ENCODE peak calls at places on chromosomes 11 and 22, in seven cellular contexts. D is psoas muscle, I is DND-41, U is suprapubic skin, R is spleen, V is prostate gland, B is kidney epithelial cell. N is an unnamed sample.

GRCh38 chr11:67355023-67355793 is 1.9 kb upstream of the POLD4 start:
- DNase-seq in V (no peak), B (no peak), D (no peak), R (peak; percentile 78), I (no peak), U (no peak), N (no peak)

GRCh38 chr11:118223992-118224391 is 819 bp downstream of the JAML start:
- DNase-seq in D (no peak), B (no peak), U (no peak), R (no peak), V (no peak), I (no peak), N (no peak)

GRCh38 chr11:102495161-102496042 is 35.1 kb downstream of the MMP7 start:
- DNase-seq in V (peak; percentile 74), I (peak; percentile 36), B (peak; percentile 32), R (no peak), D (no peak), U (no peak), N (peak; percentile 86)

GRCh38 chr22:50697667-50698506 is 25.3 kb downstream of the SHANK3 start:
- DNase-seq in U (peak; percentile 77), R (peak; percentile 61), V (no peak), I (no peak), D (peak; percentile 19), B (no peak), N (no peak)

GRCh38 chr11:77126156-77126775 is 1.8 kb upstream of the MYO7A start:
- DNase-seq in B (no peak), D (no peak), V (no peak), R (no peak), U (no peak), I (no peak), N (no peak)

GRCh38 chr11:111206472-111206871 is 39.1 kb upstream of the POU2AF2 start:
- DNase-seq in B (no peak), I (no peak), R (no peak), V (no peak), U (no peak), D (no peak), N (no peak)

GRCh38 chr22:25876871-25877270 is 134.9 kb downstream of the MYO18B start:
- DNase-seq in D (no peak), I (no peak), U (no peak), R (no peak), B (no peak), V (no peak), N (no peak)

GRCh38 chr22:21975273-21975672 is 7.3 kb downstream of the TOP3B start:
- DNase-seq in B (no peak), R (no peak), V (no peak), I (no peak), D (no peak), U (no peak), N (no peak)

GRCh38 chr11:78802058-78802633 is 227.5 kb upstream of the NARS2 start:
- DNase-seq in I (no peak), R (no peak), V (peak; percentile 27), B (no peak), U (no peak), D (no peak), N (no peak)

GRCh38 chr22:31812977-31813605 is 59.3 kb downstream of the DEPDC5 start:
- DNase-seq in V (no peak), B (no peak), D (no peak), R (no peak), I (no peak), U (no peak), N (no peak)

GRCh38 chr11:76797341-76798201 is 14.4 kb downstream of the TSKU start:
- DNase-seq in D (no peak), R (peak; percentile 62), V (no peak), U (peak; percentile 77), B (no peak), I (no peak), N (no peak)

GRCh38 chr11:95512682-95513081 is 276.9 kb downstream of the FAM76B start:
- DNase-seq in U (no peak), R (no peak), B (no peak), D (peak; percentile 29), I (no peak), V (peak; percentile 77), N (no peak)

GRCh38 chr11:17405232-17406005 is 17.0 kb upstream of the KCNJ11 start:
- DNase-seq in V (peak; percentile 81), I (no peak), R (peak; percentile 84), B (no peak), U (no peak), D (peak; percentile 85), N (no peak)

GRCh38 chr22:30940655-30941362 is 27.8 kb downstream of the MORC2 start:
- DNase-seq in I (no peak), R (no peak), B (no peak), V (no peak), U (no peak), D (no peak), N (no peak)

GRCh38 chr22:47089796-47090460 is 327.5 kb downstream of the TBC1D22A start:
- DNase-seq in B (no peak), V (no peak), D (no peak), R (no peak), U (peak; percentile 65), I (no peak), N (no peak)

GRCh38 chr11:131584694-131585592 is 214.5 kb downstream of the NTM start:
- DNase-seq in D (no peak), V (no peak), B (no peak), U (no peak), I (peak; percentile 42), R (no peak), N (peak; percentile 15)

GRCh38 chr11:73404506-73405145 is 28.4 kb downstream of the RELT start:
- DNase-seq in V (no peak), D (no peak), I (no peak), U (no peak), B (no peak), R (no peak), N (no peak)

GRCh38 chr11:75524576-75525432 is 937 bp downstream of the GDPD5 start:
- DNase-seq in R (peak; percentile 86), D (no peak), V (no peak), U (no peak), B (no peak), I (peak; percentile 36), N (no peak)

GRCh38 chr22:37661160-37661924 is 2.8 kb downstream of the PDXP start:
- DNase-seq in R (no peak), D (no peak), V (no peak), U (no peak), B (no peak), I (peak; percentile 35), N (no peak)
- H3K4me3 ChIP-seq in R (peak overlapping the region; percentile 83), D (peak overlapping the region; percentile 28), V (no peak overlapping the region), U (no peak overlapping the region), B (no peak overlapping the region), I (peak overlapping the region; percentile 99), N (no peak overlapping the region)

GRCh38 chr11:36041988-36042606 is 98.2 kb downstream of the LDLRAD3 start:
- DNase-seq in D (no peak), I (no peak), U (no peak), V (no peak), B (no peak), R (no peak), N (peak; percentile 3)

GRCh38 chr11:36048496-36049247 is 104.8 kb downstream of the LDLRAD3 start:
- DNase-seq in B (no peak), R (no peak), V (no peak), D (no peak), I (no peak), U (no peak), N (no peak)

DNA sequence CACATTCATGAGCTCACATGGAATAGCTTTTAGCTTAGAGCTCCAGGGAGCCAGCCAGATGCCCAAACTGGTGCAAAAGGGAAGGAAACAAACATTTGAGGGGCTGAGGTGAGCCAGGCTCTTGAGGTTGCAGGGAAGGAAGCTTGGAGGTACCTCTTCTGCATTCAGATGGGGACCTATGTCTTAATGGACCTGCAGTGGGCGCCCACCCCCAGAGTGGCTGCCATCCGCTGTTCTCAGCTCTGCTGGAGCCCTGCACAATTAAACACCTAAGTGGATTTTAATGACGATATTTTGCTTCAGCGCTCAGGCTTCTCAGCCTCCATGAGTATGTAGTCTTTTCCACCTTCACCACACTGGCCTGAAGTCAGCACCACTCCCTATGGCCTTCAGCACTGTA is 100.8 kb downstream of the LDLRAD3 start:
- DNase-seq in R (no peak), I (no peak), D (no peak), B (no peak), U (no peak), V (no peak), N (no peak)
- H3K4me3 ChIP-seq in R (no peak overlapping the region), I (no peak overlapping the region), D (no peak overlapping the region), B (no peak overlapping the region), U (no peak overlapping the region), V (no peak overlapping the region), N (no peak overlapping the region)

GRCh38 chr11:119380816-119381185 is 689 bp downstream of the USP2 start:
- DNase-seq in V (no peak), B (no peak), U (no peak), I (no peak), R (no peak), D (peak; percentile 12), N (peak; percentile 37)

GRCh38 chr11:119377961-119378667 is 3.4 kb downstream of the USP2 start:
- DNase-seq in D (no peak), I (no peak), R (no peak), U (peak; percentile 71), B (no peak), V (no peak), N (no peak)

GRCh38 chr11:119377112-119377901 is 4.2 kb downstream of the USP2 start:
- DNase-seq in B (no peak), D (no peak), I (no peak), V (no peak), R (no peak), U (peak; percentile 67), N (no peak)

GRCh38 chr11:119380160-119380815 is 1.2 kb downstream of the USP2 start:
- DNase-seq in V (no peak), I (no peak), U (no peak), R (no peak), B (no peak), D (peak; percentile 35), N (no peak)

DNA sequence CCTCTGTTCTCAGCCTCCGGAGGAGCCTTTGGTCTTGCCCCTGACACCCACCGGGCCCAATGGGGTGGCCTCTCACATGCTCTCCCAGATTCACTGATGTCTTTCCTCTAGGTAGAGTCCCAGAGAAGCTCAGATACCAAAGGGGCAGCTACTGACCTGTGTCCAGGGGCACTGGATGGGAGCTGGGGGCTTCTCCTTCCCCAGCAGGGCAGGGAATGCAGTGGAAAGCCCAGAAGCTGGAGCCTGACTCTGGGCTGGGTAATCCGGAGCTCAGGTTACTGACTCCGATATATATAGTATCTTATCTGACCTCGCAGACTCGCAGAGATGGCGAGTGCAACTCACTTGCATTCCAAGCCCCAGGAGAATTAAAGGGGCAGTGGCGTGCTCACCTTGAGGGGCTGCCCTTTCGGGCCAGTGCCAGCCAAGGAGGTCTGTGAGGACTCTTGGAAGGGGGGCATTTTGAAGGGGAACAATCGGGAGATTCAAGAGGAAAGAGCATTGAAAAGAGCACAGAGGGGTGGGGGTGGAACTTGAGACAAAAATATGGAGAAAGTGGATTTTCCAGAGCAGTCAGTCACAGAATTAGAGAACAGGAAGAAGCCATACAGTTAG is 2.5 kb downstream of the USP2 start:
- DNase-seq in I (no peak), U (no peak), R (no peak), D (peak; percentile 21), B (no peak), V (no peak), N (no peak)
- H3K4me3 ChIP-seq in I (no peak overlapping the region), U (no peak overlapping the region), R (no peak overlapping the region), D (peak overlapping the region; percentile 84), B (no peak overlapping the region), V (no peak overlapping the region), N (no peak overlapping the region)

DNA sequence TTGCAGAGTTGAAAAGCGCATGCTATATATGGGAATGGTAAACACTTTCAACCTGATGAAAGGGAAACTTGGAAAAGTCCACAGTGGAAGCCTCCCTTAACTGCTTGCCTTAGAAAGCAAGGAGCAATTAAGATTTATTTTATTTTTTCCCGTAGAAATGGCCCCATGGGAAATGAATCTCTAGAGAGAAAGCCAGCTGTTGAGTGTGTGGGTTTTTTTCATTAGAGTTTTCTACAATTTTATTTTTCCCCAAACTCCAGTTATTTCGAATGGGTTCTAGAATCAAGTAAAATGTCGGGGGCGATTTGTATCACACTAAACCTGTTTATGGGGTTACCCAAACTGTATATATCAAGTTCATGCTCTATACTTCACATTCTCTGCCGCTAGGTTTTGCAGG is at the start of gene OR5M3:
- DNase-seq in D (no peak), B (no peak), V (no peak), R (no peak), I (no peak), U (no peak), N (no peak)
- H3K4me3 ChIP-seq in D (no peak within 1 kb of the TSS), B (no peak within 1 kb of the TSS), V (no peak within 1 kb of the TSS), R (no peak within 1 kb of the TSS), I (no peak within 1 kb of the TSS), U (no peak within 1 kb of the TSS), N (no peak within 1 kb of the TSS)